ENCODE peak calls at places on chromosomes 6 and 20, in five cellular contexts. P is CD4-positive, alpha-beta T cell; K is lower lobe of right lung; M is adrenal gland; X is astrocyte of the spinal cord. L is an unnamed sample.

GRCh38 chr6:140977425-140977824 is 1155.3 kb upstream of the GJE1 start:
- DNase-seq in P (no peak), K (no peak), M (no peak), X (no peak), L (no peak)

GRCh38 chr6:170085475-170086401 is 205.1 kb downstream of the DLL1 start:
- DNase-seq in P (no peak), K (peak; percentile 19), M (no peak), X (no peak), L (no peak)

GRCh38 chr20:17568972-17569471 is 853 bp upstream of the DSTN start:
- DNase-seq in P (peak; percentile 11), K (peak; percentile 87), M (peak; percentile 89), X (peak; percentile 97), L (peak; percentile 55)

GRCh38 chr20:33933469-33933909 is 60.2 kb upstream of the RALY start:
- DNase-seq in P (peak; percentile 16), K (peak; percentile 61), M (peak; percentile 83), X (peak; percentile 27), L (peak; percentile 38)

GRCh38 chr6:143955971-143956370 is 52.1 kb downstream of the PLAGL1 start:
- DNase-seq in P (no peak), K (no peak), M (no peak), X (peak; percentile 18), L (no peak)

GRCh38 chr20:44217342-44218092 is 6.9 kb upstream of the OSER1 start:
- DNase-seq in P (peak; percentile 58), K (peak; percentile 79), M (peak; percentile 79), X (peak; percentile 64), L (peak; percentile 81)

GRCh38 chr6:52399511-52400315 is 20.4 kb upstream of the EFHC1 start:
- DNase-seq in P (no peak), K (no peak), M (peak; percentile 57), X (peak; percentile 66), L (no peak)

GRCh38 chr20:16803965-16804792 is 56.0 kb downstream of the OTOR start:
- DNase-seq in P (no peak), K (peak; percentile 62), M (peak; percentile 63), X (peak; percentile 47), L (peak; percentile 84)

GRCh38 chr6:3585320-3585935 is 128.6 kb upstream of the SLC22A23 start:
- DNase-seq in P (no peak), K (no peak), M (no peak), X (peak; percentile 52), L (no peak)

GRCh38 chr20:49846206-49846807 is 33.7 kb downstream of the SLC9A8 start:
- DNase-seq in P (peak; percentile 10), K (no peak), M (peak; percentile 56), X (peak; percentile 60), L (no peak)

GRCh38 chr20:53547664-53548239 is 45.9 kb downstream of the ZNF217 start:
- DNase-seq in P (peak; percentile 8), K (no peak), M (peak; percentile 34), X (peak; percentile 69), L (peak; percentile 30)

GRCh38 chr20:42708261-42708660 is 481.4 kb downstream of the PTPRT start:
- DNase-seq in P (no peak), K (no peak), M (no peak), X (no peak), L (no peak)

GRCh38 chr6:22717906-22718305 is 148.5 kb downstream of the HDGFL1 start:
- DNase-seq in P (no peak), K (no peak), M (no peak), X (no peak), L (no peak)

GRCh38 chr6:148446681-148447080 is 104.0 kb downstream of the SASH1 start:
- DNase-seq in P (no peak), K (no peak), M (no peak), X (no peak), L (no peak)

GRCh38 chr6:16723833-16724232 is 37.4 kb downstream of the ATXN1 start:
- DNase-seq in P (no peak), K (no peak), M (peak; percentile 61), X (peak; percentile 95), L (no peak)

GRCh38 chr6:126625019-126625418 is 285.1 kb downstream of the CENPW start:
- DNase-seq in P (no peak), K (no peak), M (no peak), X (peak; percentile 55), L (no peak)

GRCh38 chr6:113172531-113172966 is 684.6 kb upstream of the MARCKS start:
- DNase-seq in P (no peak), K (no peak), M (peak; percentile 66), X (no peak), L (no peak)

GRCh38 chr6:151738267-151738666 is 69.2 kb upstream of the ESR1 start:
- DNase-seq in P (no peak), K (no peak), M (no peak), X (no peak), L (no peak)

GRCh38 chr20:31835977-31836852 is 9.2 kb downstream of the FOXS1 start:
- DNase-seq in P (no peak), K (peak; percentile 73), M (peak; percentile 91), X (peak; percentile 96), L (no peak)

GRCh38 chr6:21163110-21163837 is 430.3 kb upstream of the SOX4 start:
- DNase-seq in P (no peak), K (no peak), M (no peak), X (peak; percentile 80), L (no peak)

GRCh38 chr6:7042056-7042653 is 65.6 kb upstream of the RREB1 start:
- DNase-seq in P (no peak), K (peak; percentile 53), M (no peak), X (peak; percentile 40), L (no peak)

GRCh38 chr6:44430322-44430721 is 42.8 kb downstream of the CDC5L start:
- DNase-seq in P (no peak), K (no peak), M (no peak), X (peak; percentile 51), L (no peak)

GRCh38 chr6:6315660-6316059 is 4.8 kb downstream of the F13A1 start:
- DNase-seq in P (peak; percentile 2), K (no peak), M (peak; percentile 59), X (peak; percentile 43), L (peak; percentile 60)

DNA sequence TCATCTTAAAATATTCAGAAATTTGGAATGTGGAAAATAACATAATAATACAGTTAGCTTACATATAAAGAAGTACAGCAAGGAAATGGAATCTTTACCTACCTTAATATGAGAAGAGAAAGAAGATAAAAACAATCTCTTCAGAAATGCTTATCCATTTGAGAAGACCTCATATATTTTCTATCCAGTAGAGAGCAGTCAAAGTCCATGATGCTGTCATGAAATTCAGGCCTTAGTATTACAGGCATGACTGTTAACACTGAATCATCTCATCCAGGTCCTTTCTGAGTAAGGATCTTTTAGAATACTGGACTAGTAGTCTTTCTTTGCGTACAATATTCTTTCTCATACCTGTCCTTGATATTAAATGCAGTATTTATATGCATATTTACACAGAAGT is 713.4 kb downstream of the CD109 start:
- DNase-seq in P (no peak), K (no peak), M (no peak), X (peak; percentile 86), L (no peak)
- TF ChIP-seq CTCF in P (no peak), K (peak; percentile 33), M (no peak), X (peak; percentile 39), L (no peak)

GRCh38 chr6:156657311-156657710 is 119.9 kb upstream of the ARID1B start:
- DNase-seq in P (no peak), K (no peak), M (no peak), X (no peak), L (no peak)

GRCh38 chr6:156658186-156658585 is 119.0 kb upstream of the ARID1B start:
- DNase-seq in P (no peak), K (no peak), M (peak; percentile 47), X (peak; percentile 88), L (no peak)

GRCh38 chr6:156660389-156660788 is 116.8 kb upstream of the ARID1B start:
- DNase-seq in P (no peak), K (no peak), M (no peak), X (no peak), L (no peak)

GRCh38 chr6:156658596-156659316 is 118.4 kb upstream of the ARID1B start:
- DNase-seq in P (no peak), K (no peak), M (no peak), X (no peak), L (no peak)

DNA sequence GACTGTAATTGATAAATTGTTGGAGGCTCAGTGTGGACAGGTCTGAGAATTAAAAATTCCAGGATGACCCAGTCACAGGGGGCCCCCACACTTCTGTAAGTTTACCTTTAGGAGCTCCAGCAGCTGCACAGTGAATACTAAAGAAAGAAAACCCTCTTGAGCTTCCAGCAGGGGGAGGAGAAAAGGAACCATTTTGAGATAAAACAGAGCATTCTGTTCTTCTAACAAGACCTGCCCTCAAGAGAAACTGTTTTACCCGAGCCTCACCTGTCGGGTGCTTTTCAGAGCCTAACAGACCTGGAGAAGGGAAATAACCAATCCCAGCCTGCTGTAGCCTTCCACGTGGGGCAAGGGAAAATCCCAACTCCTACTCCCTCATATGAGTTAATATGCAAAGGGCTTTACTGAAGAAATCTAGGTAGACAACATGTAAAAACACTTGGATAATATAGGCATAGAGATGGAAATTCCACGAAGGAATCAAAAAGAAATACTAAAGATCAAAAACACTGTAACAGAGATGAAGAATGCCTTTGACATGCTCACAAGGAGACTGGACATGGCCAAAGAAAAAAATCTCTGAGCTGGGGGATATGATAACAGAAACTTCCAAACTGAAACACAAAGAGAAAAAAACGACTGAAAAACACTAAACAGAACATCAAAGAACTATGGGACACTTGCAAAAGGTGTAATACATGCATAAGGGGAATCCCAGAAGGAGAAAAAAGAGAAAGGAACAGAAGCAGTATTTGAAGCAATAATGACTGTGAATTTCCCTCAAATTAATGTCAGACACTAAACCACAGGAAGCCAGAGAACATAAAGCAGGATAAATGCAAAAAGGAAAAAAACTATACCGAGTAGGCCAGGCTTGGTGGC is 117.6 kb upstream of the ARID1B start:
- DNase-seq in P (no peak), K (no peak), M (no peak), X (no peak), L (no peak)
- TF ChIP-seq CTCF in P (no peak), K (no peak), M (no peak), X (no peak), L (no peak)

GRCh38 chr6:166515072-166515810 is 71.2 kb downstream of the RAMACL start:
- DNase-seq in P (peak; percentile 29), K (no peak), M (no peak), X (peak; percentile 84), L (peak; percentile 57)
- TF ChIP-seq CTCF in P (no peak), K (no peak), M (no peak), X (peak; percentile 59), L (no peak)

GRCh38 chr6:168058691-168059551 is 20.1 kb downstream of the FRMD1 start:
- DNase-seq in P (no peak), K (no peak), M (no peak), X (no peak), L (no peak)

GRCh38 chr6:168055696-168056489 is 23.1 kb downstream of the FRMD1 start:
- DNase-seq in P (no peak), K (no peak), M (no peak), X (no peak), L (no peak)

GRCh38 chr6:168056892-168057527 is 22.0 kb downstream of the FRMD1 start:
- DNase-seq in P (no peak), K (no peak), M (no peak), X (no peak), L (no peak)

GRCh38 chr6:168060521-168060931 is 18.5 kb downstream of the FRMD1 start:
- DNase-seq in P (no peak), K (no peak), M (peak; percentile 73), X (peak; percentile 37), L (peak; percentile 66)

DNA sequence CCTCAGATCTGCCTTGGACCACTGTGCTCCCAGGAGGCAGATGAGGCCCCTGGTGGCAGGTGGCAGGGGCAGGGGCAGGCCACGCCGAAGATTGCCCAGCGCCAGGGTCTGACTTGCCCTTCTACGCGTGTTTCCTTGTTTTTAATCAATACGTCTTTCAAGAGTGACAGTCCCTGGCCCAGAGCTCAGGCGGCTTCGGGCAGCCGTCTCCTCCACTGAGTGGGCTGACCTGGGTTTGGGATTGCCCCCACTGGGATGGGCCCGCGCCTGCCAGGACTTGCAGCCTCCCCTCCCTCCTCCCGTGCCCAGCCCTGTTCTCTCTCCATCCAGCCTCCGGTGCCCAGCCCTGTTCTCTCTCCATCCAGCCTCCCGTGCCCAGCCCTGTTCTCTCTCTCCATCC is 21.2 kb downstream of the FRMD1 start:
- DNase-seq in P (no peak), K (no peak), M (no peak), X (no peak), L (no peak)
- TF ChIP-seq CTCF in P (no peak), K (no peak), M (no peak), X (no peak), L (no peak)

L was measured in glutamatergic neuron.